ENCODE peak calls at places on chromosomes 13 and 19, in seven cellular contexts. One of them, this sample, is unnamed.

GRCh38 chr19:57473646-57474045 is 3.7 kb downstream of the ZNF772 start:
- DNase-seq in cardiac fibroblast: peak; percentile 25
- DNase-seq in tibial artery: no peak
- DNase-seq in heart left ventricle: no peak
- DNase-seq in Peyer's patch: no peak
- DNase-seq in A549: peak; percentile 41
- DNase-seq in uterus: no peak
- DNase-seq in this sample: no peak

GRCh38 chr19:35251456-35251855 is 2.7 kb downstream of the LSR start:
- DNase-seq in cardiac fibroblast: no peak
- DNase-seq in tibial artery: no peak
- DNase-seq in heart left ventricle: peak; percentile 1
- DNase-seq in Peyer's patch: peak; percentile 13
- DNase-seq in A549: no peak
- DNase-seq in uterus: no peak
- DNase-seq in this sample: no peak

GRCh38 chr19:7619671-7620441 is 9.5 kb downstream of the XAB2 start:
- DNase-seq in cardiac fibroblast: no peak
- DNase-seq in tibial artery: no peak
- DNase-seq in heart left ventricle: no peak
- DNase-seq in Peyer's patch: no peak
- DNase-seq in A549: no peak
- DNase-seq in uterus: no peak
- DNase-seq in this sample: no peak

GRCh38 chr13:46184277-46184699 is 2.3 kb upstream of the LCP1 start:
- DNase-seq in cardiac fibroblast: peak; percentile 30
- DNase-seq in tibial artery: no peak
- DNase-seq in heart left ventricle: peak; percentile 39
- DNase-seq in Peyer's patch: peak; percentile 87
- DNase-seq in A549: peak; percentile 22
- DNase-seq in uterus: no peak
- DNase-seq in this sample: peak; percentile 30

GRCh38 chr19:51000981-51001380 is 423 bp downstream of the KLK8 start:
- DNase-seq in cardiac fibroblast: no peak
- DNase-seq in tibial artery: no peak
- DNase-seq in heart left ventricle: no peak
- DNase-seq in Peyer's patch: no peak
- DNase-seq in A549: no peak
- DNase-seq in uterus: no peak
- DNase-seq in this sample: no peak

GRCh38 chr13:100442095-100442832 is 146.3 kb downstream of the GGACT start:
- DNase-seq in cardiac fibroblast: no peak
- DNase-seq in tibial artery: no peak
- DNase-seq in heart left ventricle: no peak
- DNase-seq in Peyer's patch: no peak
- DNase-seq in A549: no peak
- DNase-seq in uterus: no peak
- DNase-seq in this sample: no peak

GRCh38 chr13:36057041-36057440 is 74.1 kb downstream of the DCLK1 start:
- DNase-seq in cardiac fibroblast: peak; percentile 23
- DNase-seq in tibial artery: no peak
- DNase-seq in heart left ventricle: no peak
- DNase-seq in Peyer's patch: no peak
- DNase-seq in A549: no peak
- DNase-seq in uterus: no peak
- DNase-seq in this sample: peak; percentile 27

GRCh38 chr13:21672811-21673591 is 2.1 kb downstream of the FGF9 start:
- DNase-seq in cardiac fibroblast: no peak
- DNase-seq in tibial artery: no peak
- DNase-seq in heart left ventricle: no peak
- DNase-seq in Peyer's patch: no peak
- DNase-seq in A549: no peak
- DNase-seq in uterus: no peak
- DNase-seq in this sample: no peak

GRCh38 chr13:61286148-61286745 is 129.4 kb downstream of the PCDH20 start:
- DNase-seq in cardiac fibroblast: no peak
- DNase-seq in tibial artery: no peak
- DNase-seq in heart left ventricle: no peak
- DNase-seq in Peyer's patch: no peak
- DNase-seq in A549: peak; percentile 19
- DNase-seq in uterus: no peak
- DNase-seq in this sample: peak; percentile 45

GRCh38 chr13:73235385-73235784 is 176.6 kb downstream of the KLF5 start:
- DNase-seq in cardiac fibroblast: no peak
- DNase-seq in tibial artery: no peak
- DNase-seq in heart left ventricle: no peak
- DNase-seq in Peyer's patch: no peak
- DNase-seq in A549: no peak
- DNase-seq in uterus: no peak
- DNase-seq in this sample: no peak

GRCh38 chr13:39913928-39914327 is 258.5 kb downstream of the COG6 start:
- DNase-seq in cardiac fibroblast: peak; percentile 94
- DNase-seq in tibial artery: peak; percentile 51
- DNase-seq in heart left ventricle: no peak
- DNase-seq in Peyer's patch: no peak
- DNase-seq in A549: no peak
- DNase-seq in uterus: peak; percentile 44
- DNase-seq in this sample: peak; percentile 87

GRCh38 chr19:46481947-46482346 is 10.6 kb upstream of the PNMA8A start:
- DNase-seq in cardiac fibroblast: peak; percentile 41
- DNase-seq in tibial artery: no peak
- DNase-seq in heart left ventricle: no peak
- DNase-seq in Peyer's patch: no peak
- DNase-seq in A549: no peak
- DNase-seq in uterus: peak; percentile 62
- DNase-seq in this sample: no peak

GRCh38 chr13:99367106-99367616 is 60.0 kb upstream of the GPR183 start:
- DNase-seq in cardiac fibroblast: no peak
- DNase-seq in tibial artery: no peak
- DNase-seq in heart left ventricle: no peak
- DNase-seq in Peyer's patch: peak; percentile 16
- DNase-seq in A549: no peak
- DNase-seq in uterus: no peak
- DNase-seq in this sample: no peak

GRCh38 chr19:43700368-43701015 is 15.4 kb upstream of the IRGC start:
- DNase-seq in cardiac fibroblast: peak; percentile 76
- DNase-seq in tibial artery: peak; percentile 58
- DNase-seq in heart left ventricle: peak; percentile 74
- DNase-seq in Peyer's patch: no peak
- DNase-seq in A549: no peak
- DNase-seq in uterus: peak; percentile 67
- DNase-seq in this sample: peak; percentile 85

GRCh38 chr13:31818236-31818635 is 78.9 kb downstream of the RXFP2 start:
- DNase-seq in cardiac fibroblast: peak; percentile 57
- DNase-seq in tibial artery: no peak
- DNase-seq in heart left ventricle: no peak
- DNase-seq in Peyer's patch: no peak
- DNase-seq in A549: no peak
- DNase-seq in uterus: no peak
- DNase-seq in this sample: no peak

GRCh38 chr13:61766667-61767058 is 351.0 kb upstream of the PCDH20 start:
- DNase-seq in cardiac fibroblast: no peak
- DNase-seq in tibial artery: no peak
- DNase-seq in heart left ventricle: no peak
- DNase-seq in Peyer's patch: no peak
- DNase-seq in A549: no peak
- DNase-seq in uterus: no peak
- DNase-seq in this sample: no peak

GRCh38 chr13:42649761-42650289 is 75.9 kb downstream of the TNFSF11 start:
- DNase-seq in cardiac fibroblast: no peak
- DNase-seq in tibial artery: no peak
- DNase-seq in heart left ventricle: no peak
- DNase-seq in Peyer's patch: no peak
- DNase-seq in A549: no peak
- DNase-seq in uterus: no peak
- DNase-seq in this sample: no peak

GRCh38 chr13:36789061-36789460 is 30.0 kb upstream of the RFXAP start:
- DNase-seq in cardiac fibroblast: no peak
- DNase-seq in tibial artery: no peak
- DNase-seq in heart left ventricle: no peak
- DNase-seq in Peyer's patch: no peak
- DNase-seq in A549: no peak
- DNase-seq in uterus: no peak
- DNase-seq in this sample: no peak

GRCh38 chr19:46299004-46299509 is 2.2 kb downstream of the HIF3A start:
- DNase-seq in cardiac fibroblast: peak; percentile 93
- DNase-seq in tibial artery: peak; percentile 96
- DNase-seq in heart left ventricle: peak; percentile 96
- DNase-seq in Peyer's patch: peak; percentile 46
- DNase-seq in A549: peak; percentile 90
- DNase-seq in uterus: peak; percentile 95
- DNase-seq in this sample: peak; percentile 96

GRCh38 chr13:112510002-112510780 is 77.8 kb downstream of the TUBGCP3 start:
- DNase-seq in cardiac fibroblast: peak; percentile 67
- DNase-seq in tibial artery: no peak
- DNase-seq in heart left ventricle: no peak
- DNase-seq in Peyer's patch: no peak
- DNase-seq in A549: peak; percentile 72
- DNase-seq in uterus: no peak
- DNase-seq in this sample: peak; percentile 53
- TF ChIP-seq CTCF in cardiac fibroblast: peak; percentile 48
- TF ChIP-seq CTCF in tibial artery: peak; percentile 39
- TF ChIP-seq CTCF in heart left ventricle: peak; percentile 55
- TF ChIP-seq CTCF in Peyer's patch: peak; percentile 22
- TF ChIP-seq CTCF in A549: peak; percentile 26
- TF ChIP-seq CTCF in uterus: no peak
- TF ChIP-seq CTCF in this sample: peak; percentile 52

DNA sequence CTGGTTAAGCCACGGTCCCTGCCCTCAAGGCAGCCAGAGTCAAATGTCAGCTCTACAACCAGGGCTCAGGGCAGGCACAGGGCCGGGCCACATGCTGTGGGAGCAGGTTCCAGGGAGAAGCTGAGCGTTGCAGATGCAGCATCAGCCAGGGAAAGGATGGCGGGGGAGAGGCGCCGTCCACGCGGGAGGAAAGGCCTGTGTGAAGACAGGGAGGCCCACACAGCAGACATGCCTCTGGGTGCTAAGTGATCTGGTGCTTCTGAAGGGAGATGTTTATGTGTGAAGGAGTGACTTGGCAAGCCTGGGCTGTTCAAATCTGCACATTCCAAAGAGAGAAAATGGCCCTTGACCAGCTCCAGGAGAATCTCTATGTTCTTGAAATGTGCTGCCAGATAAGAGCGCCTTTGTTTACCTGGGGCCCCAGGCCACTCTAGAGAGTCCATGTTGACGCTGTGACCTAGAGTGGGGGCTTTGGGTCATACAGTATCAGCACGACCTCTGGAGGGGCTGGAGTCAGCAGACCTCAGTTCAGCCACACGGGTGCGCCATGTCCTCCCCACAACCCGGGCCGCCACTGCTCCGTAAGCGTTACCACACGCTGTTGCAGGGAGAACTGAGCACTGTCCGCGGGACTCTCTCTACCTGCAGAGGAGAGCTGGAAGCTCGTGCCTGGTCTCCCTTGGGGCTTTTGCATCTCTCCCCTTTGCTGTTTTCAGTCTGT is 15.9 kb upstream of the ATF5 start:
- DNase-seq in cardiac fibroblast: no peak
- DNase-seq in tibial artery: no peak
- DNase-seq in heart left ventricle: no peak
- DNase-seq in Peyer's patch: no peak
- DNase-seq in A549: no peak
- DNase-seq in uterus: no peak
- DNase-seq in this sample: no peak
- TF ChIP-seq CTCF in cardiac fibroblast: no peak
- TF ChIP-seq CTCF in tibial artery: no peak
- TF ChIP-seq CTCF in heart left ventricle: no peak
- TF ChIP-seq CTCF in Peyer's patch: no peak
- TF ChIP-seq CTCF in A549: peak; percentile 12
- TF ChIP-seq CTCF in uterus: no peak
- TF ChIP-seq CTCF in this sample: no peak

GRCh38 chr13:94825507-94825906 is 113.2 kb upstream of the SOX21 start:
- DNase-seq in cardiac fibroblast: peak; percentile 20
- DNase-seq in tibial artery: peak; percentile 78
- DNase-seq in heart left ventricle: peak; percentile 57
- DNase-seq in Peyer's patch: no peak
- DNase-seq in A549: no peak
- DNase-seq in uterus: peak; percentile 41
- DNase-seq in this sample: peak; percentile 21

GRCh38 chr13:94824601-94825000 is 112.3 kb upstream of the SOX21 start:
- DNase-seq in cardiac fibroblast: no peak
- DNase-seq in tibial artery: no peak
- DNase-seq in heart left ventricle: no peak
- DNase-seq in Peyer's patch: no peak
- DNase-seq in A549: no peak
- DNase-seq in uterus: no peak
- DNase-seq in this sample: no peak

GRCh38 chr13:94829801-94830200 is 117.5 kb upstream of the SOX21 start:
- DNase-seq in cardiac fibroblast: no peak
- DNase-seq in tibial artery: no peak
- DNase-seq in heart left ventricle: no peak
- DNase-seq in Peyer's patch: no peak
- DNase-seq in A549: no peak
- DNase-seq in uterus: no peak
- DNase-seq in this sample: no peak

DNA sequence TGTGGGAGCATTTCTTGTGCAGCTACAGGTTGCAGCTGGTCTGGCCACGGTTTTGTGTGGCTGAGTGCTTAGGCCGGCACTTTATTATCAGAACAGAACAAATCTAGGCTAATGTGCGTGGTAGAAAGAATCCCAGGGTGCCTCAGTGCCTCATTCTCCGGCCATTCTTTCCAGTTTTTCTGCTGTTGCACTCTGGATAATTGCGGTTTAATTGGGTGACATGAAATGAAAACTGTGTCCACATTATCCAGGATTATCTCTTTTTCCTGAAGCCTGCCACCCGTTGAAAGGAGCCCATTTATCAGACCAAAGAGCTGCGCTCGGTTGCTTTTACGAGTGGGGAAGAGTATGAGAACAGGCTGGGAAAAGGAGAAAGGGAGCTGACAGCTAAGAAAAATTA is 116.9 kb upstream of the SOX21 start:
- DNase-seq in cardiac fibroblast: no peak
- DNase-seq in tibial artery: no peak
- DNase-seq in heart left ventricle: no peak
- DNase-seq in Peyer's patch: no peak
- DNase-seq in A549: no peak
- DNase-seq in uterus: no peak
- DNase-seq in this sample: no peak
- TF ChIP-seq CTCF in cardiac fibroblast: no peak
- TF ChIP-seq CTCF in tibial artery: no peak
- TF ChIP-seq CTCF in heart left ventricle: no peak
- TF ChIP-seq CTCF in Peyer's patch: no peak
- TF ChIP-seq CTCF in A549: no peak
- TF ChIP-seq CTCF in uterus: no peak
- TF ChIP-seq CTCF in this sample: no peak

DNA sequence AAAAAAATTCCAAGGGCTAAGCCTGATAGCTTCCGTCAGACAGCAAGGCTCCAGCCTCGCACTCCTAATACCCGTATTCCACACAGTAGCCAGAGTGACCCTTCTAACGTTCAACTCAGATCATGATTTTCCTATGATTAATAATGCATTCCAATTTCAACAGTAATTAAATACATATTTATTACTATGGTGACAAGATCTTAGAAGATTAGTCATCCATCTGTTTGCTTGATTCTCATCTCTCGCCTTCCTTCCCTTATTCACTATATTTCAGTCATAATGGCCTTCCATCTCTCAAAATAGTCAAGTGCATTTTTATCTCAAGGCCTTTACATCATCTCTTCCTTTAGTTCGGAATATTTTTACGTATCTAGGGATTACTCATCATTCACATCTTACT is 621.2 kb upstream of the SPRY2 start:
- DNase-seq in cardiac fibroblast: peak; percentile 51
- DNase-seq in tibial artery: no peak
- DNase-seq in heart left ventricle: no peak
- DNase-seq in Peyer's patch: no peak
- DNase-seq in A549: no peak
- DNase-seq in uterus: no peak
- DNase-seq in this sample: no peak
- TF ChIP-seq CTCF in cardiac fibroblast: no peak
- TF ChIP-seq CTCF in tibial artery: no peak
- TF ChIP-seq CTCF in heart left ventricle: no peak
- TF ChIP-seq CTCF in Peyer's patch: no peak
- TF ChIP-seq CTCF in A549: no peak
- TF ChIP-seq CTCF in uterus: no peak
- TF ChIP-seq CTCF in this sample: no peak

This sample was measured in MCF 10A.